ENCODE peak calls at places on chromosomes 13 and 19, in six cellular contexts. Q, S, H, T, P and G are unnamed samples.

GRCh38 chr13:53052675-53053074 is 24.1 kb downstream of the OLFM4 start:
- DNase-seq in Q (no peak), S (no peak), H (no peak), T (no peak), P (no peak), G (no peak)

GRCh38 chr19:22617614-22618325 is 16.4 kb upstream of the ZNF492 start:
- DNase-seq in Q (no peak), S (no peak), H (no peak), T (no peak), P (no peak), G (no peak)

GRCh38 chr19:35729021-35729420 is 11.2 kb downstream of the KMT2B start:
- DNase-seq in Q (no peak), S (no peak), H (no peak), T (no peak), P (no peak), G (no peak)

GRCh38 chr13:35804901-35805300 is 326.3 kb downstream of the DCLK1 start:
- DNase-seq in Q (no peak), S (peak; percentile 66), H (no peak), T (peak; percentile 45), P (peak; percentile 6), G (peak; percentile 29)

GRCh38 chr13:100892981-100893380 is 218.4 kb upstream of the TMTC4 start:
- DNase-seq in Q (no peak), S (no peak), H (no peak), T (no peak), P (no peak), G (no peak)

GRCh38 chr19:33621065-33621785 is 528 bp upstream of the CHST8 start:
- DNase-seq in Q (no peak), S (no peak), H (no peak), T (no peak), P (no peak), G (no peak)

GRCh38 chr13:70088926-70089325 is 18.7 kb upstream of the ATXN8OS start:
- DNase-seq in Q (no peak), S (no peak), H (no peak), T (no peak), P (no peak), G (no peak)

GRCh38 chr13:96994849-96995243 is 570 bp upstream of the OXGR1 start:
- DNase-seq in Q (no peak), S (no peak), H (no peak), T (no peak), P (no peak), G (no peak)

GRCh38 chr13:113647351-113648217 is 10.4 kb downstream of the ATP4B start:
- DNase-seq in Q (peak; percentile 39), S (peak; percentile 18), H (peak; percentile 64), T (peak; percentile 54), P (peak; percentile 45), G (peak; percentile 81)

GRCh38 chr13:29999492-30000372 is 149.3 kb upstream of the UBL3 start:
- DNase-seq in Q (no peak), S (no peak), H (no peak), T (no peak), P (no peak), G (no peak)

GRCh38 chr19:34508540-34508939 is 27.0 kb downstream of the WTIP start:
- DNase-seq in Q (no peak), S (no peak), H (no peak), T (no peak), P (no peak), G (no peak)

GRCh38 chr19:12481781-12482504 is 2.7 kb downstream of the ZNF709 start:
- DNase-seq in Q (no peak), S (no peak), H (no peak), T (no peak), P (no peak), G (no peak)

GRCh38 chr19:30649934-30650614 is 277.9 kb downstream of the ZNF536 start:
- DNase-seq in Q (peak; percentile 51), S (peak; percentile 58), H (peak; percentile 61), T (peak; percentile 31), P (peak; percentile 63), G (peak; percentile 61)

GRCh38 chr19:2478756-2479555 is 3.0 kb downstream of the GADD45B start:
- DNase-seq in Q (peak; percentile 57), S (peak; percentile 77), H (peak; percentile 82), T (peak; percentile 74), P (peak; percentile 89), G (peak; percentile 90)

GRCh38 chr13:83503424-83503823 is 378.9 kb downstream of the SLITRK1 start:
- DNase-seq in Q (peak; percentile 12), S (peak; percentile 75), H (peak; percentile 47), T (peak; percentile 34), P (peak; percentile 15), G (peak; percentile 12)

GRCh38 chr19:13979224-13979623 is 26.9 kb downstream of the RFX1 start:
- DNase-seq in Q (no peak), S (no peak), H (no peak), T (no peak), P (peak; percentile 20), G (peak; percentile 19)

GRCh38 chr13:37138169-37138568 is 32.7 kb upstream of the CSNK1A1L start:
- DNase-seq in Q (peak; percentile 27), S (peak; percentile 84), H (peak; percentile 44), T (no peak), P (peak; percentile 59), G (peak; percentile 67)

GRCh38 chr19:29812080-29812880 is 489 bp downstream of the CCNE1 start:
- DNase-seq in Q (no peak), S (no peak), H (no peak), T (no peak), P (no peak), G (no peak)

GRCh38 chr13:85212692-85213091 is 586.5 kb downstream of the SLITRK6 start:
- DNase-seq in Q (no peak), S (no peak), H (no peak), T (no peak), P (no peak), G (no peak)

GRCh38 chr13:83752141-83752540 is 130.1 kb downstream of the SLITRK1 start:
- DNase-seq in Q (peak; percentile 34), S (peak; percentile 16), H (peak; percentile 67), T (peak; percentile 73), P (peak; percentile 64), G (peak; percentile 42)

GRCh38 chr19:1015782-1016646 is 4.9 kb downstream of the TMEM259 start:
- DNase-seq in Q (no peak), S (no peak), H (no peak), T (no peak), P (no peak), G (no peak)

GRCh38 chr19:50925734-50926133 is 14.5 kb upstream of the KLK4 start:
- DNase-seq in Q (peak; percentile 90), S (peak; percentile 53), H (peak; percentile 38), T (no peak), P (peak; percentile 31), G (peak; percentile 49)

GRCh38 chr13:49341941-49342340 is 94.2 kb downstream of the CDADC1 start:
- DNase-seq in Q (peak; percentile 23), S (no peak), H (no peak), T (no peak), P (no peak), G (no peak)

GRCh38 chr13:33728271-33729037 is 89.5 kb upstream of the RFC3 start:
- DNase-seq in Q (peak; percentile 76), S (peak; percentile 36), H (peak; percentile 5), T (no peak), P (peak; percentile 20), G (peak; percentile 40)
- H3K4me3 ChIP-seq in Q (no peak overlapping the region), S (no peak overlapping the region), H (no peak overlapping the region), T (no peak overlapping the region), P (no peak overlapping the region), G (no peak overlapping the region)

GRCh38 chr19:53555352-53555751 is 17.4 kb downstream of the ZNF331 start:
- DNase-seq in Q (no peak), S (no peak), H (no peak), T (no peak), P (no peak), G (no peak)
- H3K4me3 ChIP-seq in Q (peak overlapping the region; percentile 56), S (peak overlapping the region; percentile 60), H (peak overlapping the region; percentile 63), T (no peak overlapping the region), P (no peak overlapping the region), G (peak overlapping the region; percentile 58)

DNA sequence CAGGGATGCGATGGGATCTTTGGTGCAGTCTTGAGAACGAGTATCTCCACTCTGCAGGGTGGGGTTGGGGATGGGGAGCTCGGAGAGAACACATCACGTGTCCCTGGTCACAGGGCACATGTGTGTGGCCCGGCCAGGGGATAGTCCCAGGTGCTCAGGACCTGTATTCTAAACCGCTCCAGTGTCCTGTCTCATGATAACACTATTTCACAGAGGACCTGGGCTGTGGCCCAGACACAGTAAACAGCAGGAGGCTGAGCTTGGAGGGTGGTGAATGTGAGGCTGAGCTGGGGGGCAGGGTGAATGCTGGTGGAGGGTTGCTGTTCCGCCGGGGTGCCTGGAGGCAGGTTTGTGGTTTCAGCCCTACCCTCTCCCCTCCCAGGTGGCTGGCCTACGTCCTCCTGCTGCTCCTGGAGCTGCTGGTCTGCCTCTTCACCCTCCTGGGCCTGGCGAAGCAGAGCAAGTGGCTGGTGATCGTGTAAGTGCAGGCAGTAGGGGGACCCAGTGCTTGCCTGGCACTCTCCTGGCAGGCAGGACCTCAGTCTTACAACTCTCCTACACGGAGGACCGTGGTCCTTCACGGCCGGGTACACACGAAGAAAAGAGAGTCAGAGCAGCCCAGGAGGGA is 11.1 kb downstream of the TTYH1 start:
- DNase-seq in Q (no peak), S (no peak), H (no peak), T (no peak), P (no peak), G (no peak)
- H3K4me3 ChIP-seq in Q (no peak overlapping the region), S (no peak overlapping the region), H (no peak overlapping the region), T (no peak overlapping the region), P (no peak overlapping the region), G (no peak overlapping the region)

GRCh38 chr13:46389985-46390384 is 2.9 kb upstream of the RUBCNL start:
- DNase-seq in Q (no peak), S (no peak), H (no peak), T (no peak), P (no peak), G (no peak)
- H3K4me3 ChIP-seq in Q (no peak overlapping the region), S (no peak overlapping the region), H (no peak overlapping the region), T (no peak overlapping the region), P (no peak overlapping the region), G (no peak overlapping the region)

GRCh38 chr19:17216058-17216670 is 1.0 kb downstream of the USE1 start:
- DNase-seq in Q (no peak), S (no peak), H (no peak), T (no peak), P (no peak), G (no peak)

GRCh38 chr19:17213334-17213733 is 1.8 kb upstream of the USE1 start:
- DNase-seq in Q (no peak), S (no peak), H (no peak), T (no peak), P (no peak), G (no peak)

GRCh38 chr19:17211547-17212446 is 3.4 kb upstream of the USE1 start:
- DNase-seq in Q (no peak), S (no peak), H (no peak), T (no peak), P (no peak), G (no peak)

GRCh38 chr19:17214531-17215124 is 529 bp upstream of the USE1 start:
- DNase-seq in Q (no peak), S (no peak), H (no peak), T (no peak), P (no peak), G (no peak)

GRCh38 chr19:17215125-17215971 is at the start of gene USE1:
- DNase-seq in Q (peak; percentile 76), S (peak; percentile 85), H (peak; percentile 91), T (peak; percentile 91), P (peak; percentile 94), G (peak; percentile 94)
- H3K4me3 ChIP-seq in Q (peak within 1 kb of the TSS; percentile 73), S (peak within 1 kb of the TSS; percentile 73), H (peak within 1 kb of the TSS; percentile 72), T (peak within 1 kb of the TSS; percentile 71), P (peak within 1 kb of the TSS; percentile 55), G (peak within 1 kb of the TSS; percentile 73)